ENCODE peak calls at places on chromosomes 7 and 10, in six cellular contexts. One of them, this sample, is unnamed.

GRCh38 chr10:65950075-65950474 is 975.8 kb upstream of the LRRTM3 start:
- DNase-seq in HepG2: no peak
- DNase-seq in SK-N-SH: no peak
- DNase-seq in stomach: no peak
- DNase-seq in H1: no peak
- DNase-seq in sigmoid colon: no peak
- DNase-seq in this sample: no peak

GRCh38 chr10:63430091-63430998 is 35.4 kb downstream of the JMJD1C start:
- DNase-seq in HepG2: no peak
- DNase-seq in SK-N-SH: peak
- DNase-seq in stomach: no peak
- DNase-seq in H1: no peak
- DNase-seq in sigmoid colon: no peak
- DNase-seq in this sample: no peak

GRCh38 chr7:95531605-95532004 is 45.9 kb downstream of the ASB4 start:
- DNase-seq in HepG2: no peak
- DNase-seq in SK-N-SH: no peak
- DNase-seq in stomach: no peak
- DNase-seq in H1: no peak
- DNase-seq in sigmoid colon: no peak
- DNase-seq in this sample: no peak

GRCh38 chr10:101939273-101939635 is 95.7 kb upstream of the KCNIP2 start:
- DNase-seq in HepG2: no peak
- DNase-seq in SK-N-SH: no peak
- DNase-seq in stomach: no peak
- DNase-seq in H1: no peak
- DNase-seq in sigmoid colon: no peak
- DNase-seq in this sample: no peak

GRCh38 chr7:70693300-70693689 is 438.6 kb upstream of the GALNT17 start:
- DNase-seq in HepG2: no peak
- DNase-seq in SK-N-SH: peak
- DNase-seq in stomach: no peak
- DNase-seq in H1: no peak
- DNase-seq in sigmoid colon: no peak
- DNase-seq in this sample: no peak

GRCh38 chr7:46933596-46933995 is 648.3 kb downstream of the TNS3 start:
- DNase-seq in HepG2: no peak
- DNase-seq in SK-N-SH: no peak
- DNase-seq in stomach: no peak
- DNase-seq in H1: no peak
- DNase-seq in sigmoid colon: no peak
- DNase-seq in this sample: no peak

GRCh38 chr7:28155019-28155660 is 25.5 kb downstream of the JAZF1 start:
- DNase-seq in HepG2: no peak
- DNase-seq in SK-N-SH: no peak
- DNase-seq in stomach: no peak
- DNase-seq in H1: no peak
- DNase-seq in sigmoid colon: no peak
- DNase-seq in this sample: no peak

GRCh38 chr10:43640603-43641002 is 8.1 kb downstream of the ZNF32 start:
- DNase-seq in HepG2: no peak
- DNase-seq in SK-N-SH: no peak
- DNase-seq in stomach: no peak
- DNase-seq in H1: no peak
- DNase-seq in sigmoid colon: no peak
- DNase-seq in this sample: no peak

GRCh38 chr10:79944428-79945395 is 4.2 kb downstream of the SFTPD start:
- DNase-seq in HepG2: no peak
- DNase-seq in SK-N-SH: no peak
- DNase-seq in stomach: peak
- DNase-seq in H1: no peak
- DNase-seq in sigmoid colon: peak
- DNase-seq in this sample: peak

GRCh38 chr7:2759736-2760097 is 71.7 kb downstream of the AMZ1 start:
- DNase-seq in HepG2: no peak
- DNase-seq in SK-N-SH: no peak
- DNase-seq in stomach: peak
- DNase-seq in H1: no peak
- DNase-seq in sigmoid colon: no peak
- DNase-seq in this sample: no peak

GRCh38 chr10:35533565-35533964 is 71.6 kb upstream of the GJD4 start:
- DNase-seq in HepG2: no peak
- DNase-seq in SK-N-SH: peak
- DNase-seq in stomach: no peak
- DNase-seq in H1: no peak
- DNase-seq in sigmoid colon: no peak
- DNase-seq in this sample: no peak

GRCh38 chr7:15167912-15168311 is 265.4 kb upstream of the DGKB start:
- DNase-seq in HepG2: no peak
- DNase-seq in SK-N-SH: no peak
- DNase-seq in stomach: no peak
- DNase-seq in H1: no peak
- DNase-seq in sigmoid colon: no peak
- DNase-seq in this sample: no peak

GRCh38 chr10:95168694-95169093 is 25.3 kb upstream of the ACSM6 start:
- DNase-seq in HepG2: no peak
- DNase-seq in SK-N-SH: no peak
- DNase-seq in stomach: no peak
- DNase-seq in H1: no peak
- DNase-seq in sigmoid colon: no peak
- DNase-seq in this sample: no peak
- H3K27ac ChIP-seq in HepG2: no peak
- H3K27ac ChIP-seq in SK-N-SH: no peak
- H3K27ac ChIP-seq in stomach: no peak
- H3K27ac ChIP-seq in H1: no peak
- H3K27ac ChIP-seq in sigmoid colon: no peak
- H3K27ac ChIP-seq in this sample: no peak

GRCh38 chr7:151339651-151340377 is 1.8 kb upstream of the NUB1 start:
- DNase-seq in HepG2: peak
- DNase-seq in SK-N-SH: no peak
- DNase-seq in stomach: no peak
- DNase-seq in H1: no peak
- DNase-seq in sigmoid colon: no peak
- DNase-seq in this sample: peak

GRCh38 chr7:151340794-151341356 is 737 bp upstream of the NUB1 start:
- DNase-seq in HepG2: no peak
- DNase-seq in SK-N-SH: no peak
- DNase-seq in stomach: no peak
- DNase-seq in H1: no peak
- DNase-seq in sigmoid colon: no peak
- DNase-seq in this sample: peak

GRCh38 chr7:151342811-151343210 is 1.2 kb downstream of the NUB1 start:
- DNase-seq in HepG2: no peak
- DNase-seq in SK-N-SH: peak
- DNase-seq in stomach: no peak
- DNase-seq in H1: no peak
- DNase-seq in sigmoid colon: no peak
- DNase-seq in this sample: peak

GRCh38 chr7:151342102-151342646 is 562 bp downstream of the NUB1 start:
- DNase-seq in HepG2: no peak
- DNase-seq in SK-N-SH: no peak
- DNase-seq in stomach: no peak
- DNase-seq in H1: no peak
- DNase-seq in sigmoid colon: no peak
- DNase-seq in this sample: no peak

GRCh38 chr7:151341357-151342101 is at the start of gene NUB1:
- DNase-seq in HepG2: peak
- DNase-seq in SK-N-SH: peak
- DNase-seq in stomach: peak
- DNase-seq in H1: peak
- DNase-seq in sigmoid colon: peak
- DNase-seq in this sample: peak
- TF ChIP-seq EP300 in HepG2: peak
- TF ChIP-seq EP300 in SK-N-SH: no peak
- TF ChIP-seq EP300 in stomach: no peak
- TF ChIP-seq EP300 in H1: no peak
- TF ChIP-seq EP300 in sigmoid colon: no peak
- TF ChIP-seq EP300 in this sample: no peak

DNA sequence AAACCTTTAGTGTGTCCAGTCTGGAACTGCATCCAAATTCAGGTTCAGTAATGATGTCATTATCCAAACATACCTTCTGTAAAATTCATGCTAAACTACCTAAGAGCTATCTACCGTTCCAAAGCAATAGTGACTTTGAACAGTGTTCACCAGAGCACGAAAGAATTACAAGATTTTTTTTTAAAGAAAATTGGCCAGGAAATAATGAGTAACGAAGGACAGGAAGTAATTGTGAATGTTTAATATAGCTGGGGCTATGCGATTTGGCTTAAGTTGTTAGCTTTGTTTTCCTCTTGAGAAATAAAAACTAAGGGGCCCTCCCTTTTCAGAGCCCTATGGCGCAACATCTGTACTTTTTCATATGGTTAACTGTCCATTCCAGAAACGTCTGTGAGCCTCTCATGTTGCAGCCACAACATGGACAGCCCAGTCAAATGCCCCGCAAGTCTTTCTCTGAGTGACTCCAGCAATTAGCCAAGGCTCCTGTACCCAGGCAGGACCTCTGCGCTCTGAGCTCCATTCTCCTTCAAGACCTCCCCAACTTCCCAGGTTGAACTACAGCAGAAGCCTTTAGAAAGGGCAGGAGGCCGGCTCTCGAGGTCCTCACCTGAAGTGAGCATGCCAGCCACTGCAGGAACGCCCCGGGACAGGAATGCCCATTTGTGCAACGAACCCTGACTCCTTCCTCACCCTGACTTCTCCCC is 622 bp upstream of the FAS start:
- DNase-seq in HepG2: no peak
- DNase-seq in SK-N-SH: no peak
- DNase-seq in stomach: peak
- DNase-seq in H1: no peak
- DNase-seq in sigmoid colon: peak
- DNase-seq in this sample: no peak
- TF ChIP-seq POLR2AphosphoS5 in HepG2: no peak
- TF ChIP-seq POLR2AphosphoS5 in SK-N-SH: no peak
- TF ChIP-seq POLR2AphosphoS5 in stomach: peak
- TF ChIP-seq POLR2AphosphoS5 in H1: no peak
- TF ChIP-seq POLR2AphosphoS5 in sigmoid colon: peak
- TF ChIP-seq POLR2AphosphoS5 in this sample: no peak

GRCh38 chr10:78281627-78282026 is 248.0 kb downstream of the RPS24 start:
- DNase-seq in HepG2: no peak
- DNase-seq in SK-N-SH: no peak
- DNase-seq in stomach: no peak
- DNase-seq in H1: no peak
- DNase-seq in sigmoid colon: no peak
- DNase-seq in this sample: no peak

GRCh38 chr10:78283069-78283682 is 249.5 kb downstream of the RPS24 start:
- DNase-seq in HepG2: peak
- DNase-seq in SK-N-SH: no peak
- DNase-seq in stomach: no peak
- DNase-seq in H1: no peak
- DNase-seq in sigmoid colon: no peak
- DNase-seq in this sample: no peak

GRCh38 chr10:78277734-78278404 is 244.2 kb downstream of the RPS24 start:
- DNase-seq in HepG2: no peak
- DNase-seq in SK-N-SH: peak
- DNase-seq in stomach: no peak
- DNase-seq in H1: no peak
- DNase-seq in sigmoid colon: peak
- DNase-seq in this sample: no peak

GRCh38 chr10:78277267-78277666 is 243.6 kb downstream of the RPS24 start:
- DNase-seq in HepG2: no peak
- DNase-seq in SK-N-SH: no peak
- DNase-seq in stomach: no peak
- DNase-seq in H1: no peak
- DNase-seq in sigmoid colon: no peak
- DNase-seq in this sample: no peak

GRCh38 chr10:78280604-78281003 is 246.9 kb downstream of the RPS24 start:
- DNase-seq in HepG2: no peak
- DNase-seq in SK-N-SH: no peak
- DNase-seq in stomach: no peak
- DNase-seq in H1: no peak
- DNase-seq in sigmoid colon: no peak
- DNase-seq in this sample: no peak
- H3K27ac ChIP-seq in HepG2: no peak
- H3K27ac ChIP-seq in SK-N-SH: no peak
- H3K27ac ChIP-seq in stomach: no peak
- H3K27ac ChIP-seq in H1: no peak
- H3K27ac ChIP-seq in sigmoid colon: no peak
- H3K27ac ChIP-seq in this sample: no peak

DNA sequence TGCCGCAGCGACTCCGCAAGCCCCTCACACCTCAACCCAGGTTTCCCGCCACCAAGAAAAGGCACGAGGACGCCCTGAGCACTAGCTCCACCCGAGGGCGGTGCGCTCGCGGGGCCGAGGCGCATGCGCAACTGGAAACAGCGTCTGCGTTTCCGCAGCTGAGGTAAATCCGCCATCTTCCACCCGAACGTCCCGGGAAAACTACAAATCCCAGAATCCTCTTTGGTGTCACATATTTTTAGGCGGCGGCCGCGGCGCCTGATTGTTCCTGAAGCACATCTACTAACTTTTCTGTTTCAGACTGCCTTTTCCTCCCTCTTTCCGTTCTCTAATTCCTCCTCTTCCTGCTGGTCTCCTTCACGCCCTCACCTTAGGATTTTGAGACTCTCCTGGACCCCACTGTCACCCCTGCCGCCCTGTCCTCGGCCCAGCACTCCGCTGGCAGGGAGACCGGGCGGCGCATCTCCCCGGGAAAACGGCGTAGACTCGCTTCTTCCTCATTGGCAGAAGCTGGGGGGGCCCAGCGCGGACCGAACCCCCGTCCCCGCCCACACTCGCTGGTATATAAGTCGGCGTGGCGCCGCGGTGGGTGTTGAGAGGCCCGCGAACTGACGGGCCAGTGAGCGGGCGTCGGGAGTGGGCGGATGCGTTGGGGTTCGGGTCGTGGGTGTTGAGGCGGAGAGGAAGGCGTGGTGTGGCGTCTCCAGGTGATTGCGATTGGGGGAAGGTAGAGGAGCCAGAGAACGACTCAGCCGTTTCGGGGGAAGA is at the start of gene ZCWPW1:
- DNase-seq in HepG2: peak
- DNase-seq in SK-N-SH: peak
- DNase-seq in stomach: peak
- DNase-seq in H1: peak
- DNase-seq in sigmoid colon: peak
- DNase-seq in this sample: peak
- TF ChIP-seq EP300 in HepG2: no peak
- TF ChIP-seq EP300 in SK-N-SH: no peak
- TF ChIP-seq EP300 in stomach: no peak
- TF ChIP-seq EP300 in H1: no peak
- TF ChIP-seq EP300 in sigmoid colon: no peak
- TF ChIP-seq EP300 in this sample: no peak

DNA sequence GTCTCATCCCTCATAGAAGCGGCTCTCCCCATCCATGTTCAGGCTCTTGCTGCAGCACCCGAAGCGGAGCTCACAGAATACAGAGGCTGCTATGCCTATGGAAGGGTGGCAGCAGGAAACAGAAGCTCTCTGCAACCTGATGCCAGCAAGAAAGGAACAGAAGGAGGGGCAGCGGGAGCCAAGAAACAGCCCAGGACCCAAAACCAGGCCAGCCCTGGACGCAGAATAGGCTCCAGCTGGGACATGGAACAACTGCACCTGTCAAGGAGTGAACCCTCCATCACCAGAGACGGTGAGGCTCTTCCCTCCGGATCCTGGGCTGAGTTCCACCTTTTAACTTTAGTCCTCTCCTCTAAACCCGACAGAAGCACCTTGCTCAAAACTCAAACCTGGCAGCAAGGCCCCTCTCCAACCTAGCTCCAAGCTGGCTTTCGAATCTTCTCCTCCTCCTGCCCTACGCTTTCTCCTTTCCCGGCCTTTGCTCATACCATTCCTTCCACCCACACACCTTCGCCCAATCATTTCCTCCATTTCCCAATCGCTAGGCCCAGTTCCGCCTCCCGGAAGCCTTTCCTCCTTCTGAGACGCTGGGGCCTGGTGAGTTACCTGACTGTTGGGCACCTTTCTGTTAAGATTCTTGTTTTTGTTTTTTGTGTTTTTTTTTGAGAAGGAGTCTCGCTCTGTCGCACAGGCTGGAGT is 122.8 kb upstream of the ZNF92 start:
- DNase-seq in HepG2: no peak
- DNase-seq in SK-N-SH: no peak
- DNase-seq in stomach: no peak
- DNase-seq in H1: no peak
- DNase-seq in sigmoid colon: no peak
- DNase-seq in this sample: no peak
- TF ChIP-seq POLR2AphosphoS5 in HepG2: no peak
- TF ChIP-seq POLR2AphosphoS5 in SK-N-SH: no peak
- TF ChIP-seq POLR2AphosphoS5 in stomach: no peak
- TF ChIP-seq POLR2AphosphoS5 in H1: no peak
- TF ChIP-seq POLR2AphosphoS5 in sigmoid colon: no peak
- TF ChIP-seq POLR2AphosphoS5 in this sample: no peak